ENCODE peak calls at places on chromosome X, in eight cellular contexts. T is Peyer's patch, L is HT1080, M is A549, R is epithelial cell of esophagus, P is GM23248, Z is stromal cell of bone marrow, F is tibial nerve. S is an unnamed sample.

GRCh38 chrX:31608651-31609050 is 536.8 kb upstream of the FTHL17 start:
- DNase-seq in T (no peak), L (peak), M (no peak), R (no peak), P (no peak), Z (no peak), F (no peak), S (no peak)

GRCh38 chrX:11427082-11428033 is 134.1 kb downstream of the AMELX start:
- DNase-seq in T (peak), L (no peak), M (no peak), R (no peak), P (peak), Z (no peak), F (peak), S (no peak)

GRCh38 chrX:105618393-105619101 is 203.8 kb upstream of the NRK start:
- DNase-seq in T (no peak), L (peak), M (no peak), R (peak), P (no peak), Z (no peak), F (no peak), S (no peak)

GRCh38 chrX:130887392-130887791 is 15.6 kb downstream of the ENOX2 start:
- DNase-seq in T (no peak), L (no peak), M (no peak), R (no peak), P (no peak), Z (no peak), F (no peak), S (no peak)

GRCh38 chrX:118211891-118212816 is 95.5 kb upstream of the KLHL13 start:
- DNase-seq in T (no peak), L (no peak), M (no peak), R (no peak), P (no peak), Z (no peak), F (no peak), S (no peak)

GRCh38 chrX:136780738-136781137 is at the start of gene ARHGEF6:
- DNase-seq in T (peak), L (no peak), M (no peak), R (no peak), P (peak), Z (no peak), F (no peak), S (no peak)

GRCh38 chrX:2928583-2929434 is at the start of gene ARSD:
- DNase-seq in T (peak), L (peak), M (peak), R (peak), P (peak), Z (peak), F (peak), S (peak)

GRCh38 chrX:48781705-48782104 is 4.7 kb upstream of the GATA1 start:
- DNase-seq in T (no peak), L (no peak), M (no peak), R (no peak), P (no peak), Z (no peak), F (no peak), S (no peak)

GRCh38 chrX:17078031-17078730 is 131.7 kb downstream of the REPS2 start:
- DNase-seq in T (no peak), L (peak), M (no peak), R (peak), P (peak), Z (peak), F (no peak), S (peak)

GRCh38 chrX:13005671-13006473 is 31.0 kb downstream of the TMSB4X start:
- DNase-seq in T (peak), L (no peak), M (no peak), R (no peak), P (peak), Z (peak), F (no peak), S (no peak)

GRCh38 chrX:16643160-16643559 is 6.8 kb upstream of the S100G start:
- DNase-seq in T (no peak), L (peak), M (no peak), R (peak), P (peak), Z (no peak), F (no peak), S (peak)

GRCh38 chrX:96703379-96703778 is 18.7 kb downstream of the DIAPH2 start:
- DNase-seq in T (no peak), L (no peak), M (no peak), R (no peak), P (no peak), Z (no peak), F (no peak), S (no peak)

GRCh38 chrX:15721911-15722310 is 16.2 kb upstream of the CA5B start:
- DNase-seq in T (no peak), L (no peak), M (no peak), R (no peak), P (peak), Z (peak), F (no peak), S (no peak)

GRCh38 chrX:15914486-15914885 is 59.9 kb upstream of the AP1S2 start:
- DNase-seq in T (no peak), L (no peak), M (no peak), R (no peak), P (no peak), Z (no peak), F (no peak), S (no peak)

GRCh38 chrX:1529328-1529727 is 7.7 kb downstream of the P2RY8 start:
- DNase-seq in T (no peak), L (no peak), M (no peak), R (no peak), P (no peak), Z (no peak), F (no peak), S (no peak)

GRCh38 chrX:84747516-84747915 is 245.3 kb upstream of the HDX start:
- DNase-seq in T (no peak), L (no peak), M (no peak), R (no peak), P (no peak), Z (no peak), F (no peak), S (no peak)

GRCh38 chrX:119488749-119489148 is 20.5 kb downstream of the SLC25A5 start:
- DNase-seq in T (peak), L (peak), M (peak), R (peak), P (peak), Z (peak), F (peak), S (no peak)

GRCh38 chrX:386768-387575 is at the start of gene PPP2R3B:
- DNase-seq in T (peak), L (peak), M (peak), R (peak), P (peak), Z (peak), F (peak), S (peak)

GRCh38 chrX:151938172-151938571 is 25.5 kb downstream of the MAGEA4 start:
- DNase-seq in T (no peak), L (no peak), M (no peak), R (peak), P (no peak), Z (no peak), F (no peak), S (no peak)

GRCh38 chrX:120365320-120365719 is 3.4 kb downstream of the ATP1B4 start:
- DNase-seq in T (peak), L (peak), M (peak), R (peak), P (peak), Z (no peak), F (no peak), S (no peak)

GRCh38 chrX:71910526-71911022 is at the start of gene NHSL2:
- DNase-seq in T (no peak), L (peak), M (peak), R (no peak), P (peak), Z (no peak), F (no peak), S (no peak)